ENCODE peak calls at places on chromosomes 3 and 15, in six cellular contexts. G is foreskin fibroblast, L is HepG2, I is IMR-90, F is astrocyte of the spinal cord, S is kidney. K is an unnamed sample.

GRCh38 chr3:149216195-149216869 is 5.3 kb downstream of the CP start:
- DNase-seq in I (no peak), G (no peak), S (no peak), F (no peak), L (peak), K (peak)

GRCh38 chr15:67033521-67033920 is 31.9 kb upstream of the SMAD3 start:
- DNase-seq in I (no peak), S (peak), L (no peak), F (no peak), G (no peak), K (no peak)

GRCh38 chr3:127038476-127038875 is 55.6 kb downstream of the PLXNA1 start:
- DNase-seq in F (no peak), S (peak), I (no peak), L (no peak), G (no peak), K (no peak)

GRCh38 chr3:139123377-139124095 is 78.8 kb upstream of the PRR23C start:
- DNase-seq in I (no peak), F (no peak), G (peak), L (no peak), S (no peak), K (no peak)

GRCh38 chr3:29285356-29286070 is 4.6 kb downstream of the RBMS3 start:
- DNase-seq in I (peak), F (no peak), G (no peak), S (no peak), L (no peak), K (peak)

GRCh38 chr3:47421741-47422649 is 41.2 kb downstream of the PTPN23 start:
- DNase-seq in G (peak), F (no peak), S (peak), L (no peak), I (no peak), K (no peak)

GRCh38 chr3:36494461-36495109 is 114.3 kb downstream of the STAC start:
- DNase-seq in F (peak), L (no peak), S (no peak), G (peak), I (peak), K (peak)

GRCh38 chr15:50758712-50759205 is 6.7 kb downstream of the SPPL2A start:
- DNase-seq in G (peak), L (no peak), I (peak), F (peak), S (no peak), K (no peak)

GRCh38 chr3:133988631-133989161 is 41.0 kb downstream of the SLCO2A1 start:
- DNase-seq in F (no peak), G (no peak), I (no peak), L (no peak), S (no peak), K (no peak)

GRCh38 chr3:187024561-187025226 is 94.4 kb downstream of the ST6GAL1 start:
- DNase-seq in S (no peak), G (no peak), I (no peak), F (no peak), L (no peak), K (no peak)

GRCh38 chr15:50003786-50004334 is 115.2 kb downstream of the ATP8B4 start:
- DNase-seq in S (peak), G (peak), F (peak), I (peak), L (peak), K (peak)

GRCh38 chr15:51678081-51678480 is 3.2 kb upstream of the SCG3 start:
- DNase-seq in G (no peak), S (no peak), F (no peak), I (no peak), L (no peak), K (no peak)

GRCh38 chr3:155286745-155287144 is 6.7 kb downstream of the STRIT1 start:
- DNase-seq in L (no peak), S (no peak), F (peak), I (peak), G (peak), K (no peak)

GRCh38 chr3:168998792-168999191 is 664.7 kb downstream of the MECOM start:
- DNase-seq in I (no peak), F (no peak), S (no peak), L (no peak), G (no peak), K (no peak)

GRCh38 chr3:50616003-50616769 is 765 bp upstream of the MAPKAPK3 start:
- DNase-seq in L (peak), F (peak), G (peak), I (peak), S (peak), K (peak)

GRCh38 chr3:87436781-87437543 is 160.6 kb upstream of the POU1F1 start:
- DNase-seq in L (no peak), I (no peak), G (peak), S (no peak), F (peak), K (peak)

GRCh38 chr3:146503459-146504202 is 34.3 kb upstream of the PLSCR2 start:
- DNase-seq in G (peak), F (peak), S (peak), I (peak), L (peak), K (peak)

GRCh38 chr15:75727851-75728715 is 15.4 kb upstream of the CSPG4 start:
- DNase-seq in L (peak), G (peak), S (peak), I (no peak), F (peak), K (peak)

GRCh38 chr15:70492240-70493177 is 270.8 kb downstream of the UACA start:
- DNase-seq in S (peak), I (peak), F (peak), G (peak), L (no peak), K (peak)

GRCh38 chr15:33098082-33099058 is 96.1 kb downstream of the FMN1 start:
- DNase-seq in I (peak), G (peak), F (peak), L (no peak), S (no peak), K (peak)

GRCh38 chr3:56197259-56197965 is 270.9 kb downstream of the ERC2 start:
- DNase-seq in I (no peak), L (no peak), F (no peak), S (no peak), G (no peak), K (peak)

GRCh38 chr3:177830411-177830849 is 633.1 kb upstream of the TBL1XR1 start:
- DNase-seq in L (no peak), S (no peak), I (peak), G (peak), F (peak), K (peak)

GRCh38 chr3:81909756-81910155 is 148.3 kb upstream of the GBE1 start:
- DNase-seq in G (no peak), I (no peak), F (peak), S (no peak), L (no peak), K (no peak)

GRCh38 chr3:51711352-51712019 is 4.6 kb downstream of the GRM2 start:
- DNase-seq in G (no peak), S (peak), L (no peak), I (no peak), F (no peak), K (no peak)

GRCh38 chr15:74624020-74624602 is 8.5 kb downstream of the CLK3 start:
- DNase-seq in I (no peak), S (no peak), F (no peak), L (no peak), G (no peak), K (no peak)

GRCh38 chr3:139016430-139017048 is 4.2 kb downstream of the PRR23B start:
- DNase-seq in F (no peak), G (no peak), I (no peak), L (peak), S (no peak), K (no peak)

GRCh38 chr3:123153821-123154323 is 47.9 kb upstream of the SEC22A start:
- DNase-seq in S (no peak), G (no peak), F (no peak), I (no peak), L (no peak), K (no peak)

DNA sequence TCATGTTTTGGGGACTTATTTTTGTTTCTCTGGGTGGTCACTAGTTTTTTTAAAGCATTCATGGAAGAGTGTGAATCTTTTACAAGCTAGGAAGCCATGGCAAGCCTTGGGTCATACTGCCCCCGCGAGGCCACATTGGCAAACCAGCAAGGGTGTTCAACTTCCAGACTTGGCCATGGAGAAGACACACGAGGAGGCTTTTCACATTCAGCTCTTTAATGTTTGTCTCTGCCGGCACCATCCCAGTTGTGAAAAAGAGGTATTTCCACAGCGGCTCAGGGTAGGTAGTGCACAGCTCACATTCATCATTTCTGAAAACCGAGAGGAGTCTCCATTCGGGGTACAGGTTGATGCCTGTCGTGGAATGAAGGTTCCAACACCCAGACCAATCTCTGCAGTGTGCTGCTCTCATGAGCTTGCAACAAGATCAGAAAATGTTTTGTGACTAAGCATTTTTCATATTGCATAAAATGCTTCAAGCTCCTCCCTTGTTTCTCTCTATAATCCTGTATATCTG is 7.7 kb downstream of the CCR5 start:
- DNase-seq in G (peak), I (peak), F (peak), L (peak), S (peak), K (peak)
- TF ChIP-seq CTCF in G (peak), I (peak), F (peak), L (peak), S (peak), K (peak)

GRCh38 chr15:85527907-85528306 is 147.5 kb downstream of the AKAP13 start:
- DNase-seq in S (no peak), L (no peak), F (peak), G (peak), I (peak), K (peak)
- H3K4me3 ChIP-seq in S (no peak), L (no peak), F (no peak), G (no peak), I (no peak), K (no peak)

DNA sequence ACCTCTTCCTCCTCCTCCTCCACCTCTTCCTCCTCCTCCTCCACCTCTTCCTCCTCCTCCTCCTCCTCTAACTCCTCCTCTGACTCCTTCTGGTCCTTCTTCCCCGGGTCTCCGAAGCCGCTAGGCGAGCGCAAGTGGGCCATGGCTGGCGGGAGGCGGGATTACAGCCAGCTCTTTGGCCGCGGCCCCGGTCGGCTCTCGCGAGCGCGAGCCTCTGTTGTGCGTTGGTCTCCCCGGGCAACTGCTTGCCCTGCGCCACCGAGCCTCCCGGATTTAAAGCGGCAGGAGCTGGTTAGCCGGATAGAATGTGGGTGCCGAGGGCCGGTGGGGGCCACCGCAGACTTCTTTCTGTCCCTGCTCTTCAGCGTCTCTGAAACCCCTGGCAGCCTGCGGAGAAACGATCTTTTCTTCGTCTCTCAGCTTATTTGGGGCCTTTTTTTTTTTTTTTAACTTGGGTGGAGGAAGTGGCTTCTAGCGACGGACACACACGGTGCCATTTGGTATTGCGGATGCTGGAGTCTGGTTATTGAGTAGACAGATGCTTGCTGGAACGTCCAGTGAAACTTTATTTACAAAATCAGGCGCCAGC is at the start of gene ERICH6:
- DNase-seq in S (peak), G (peak), L (peak), F (peak), I (peak), K (peak)
- TF ChIP-seq CTCF in S (no peak), G (no peak), L (peak), F (peak), I (peak), K (peak)

DNA sequence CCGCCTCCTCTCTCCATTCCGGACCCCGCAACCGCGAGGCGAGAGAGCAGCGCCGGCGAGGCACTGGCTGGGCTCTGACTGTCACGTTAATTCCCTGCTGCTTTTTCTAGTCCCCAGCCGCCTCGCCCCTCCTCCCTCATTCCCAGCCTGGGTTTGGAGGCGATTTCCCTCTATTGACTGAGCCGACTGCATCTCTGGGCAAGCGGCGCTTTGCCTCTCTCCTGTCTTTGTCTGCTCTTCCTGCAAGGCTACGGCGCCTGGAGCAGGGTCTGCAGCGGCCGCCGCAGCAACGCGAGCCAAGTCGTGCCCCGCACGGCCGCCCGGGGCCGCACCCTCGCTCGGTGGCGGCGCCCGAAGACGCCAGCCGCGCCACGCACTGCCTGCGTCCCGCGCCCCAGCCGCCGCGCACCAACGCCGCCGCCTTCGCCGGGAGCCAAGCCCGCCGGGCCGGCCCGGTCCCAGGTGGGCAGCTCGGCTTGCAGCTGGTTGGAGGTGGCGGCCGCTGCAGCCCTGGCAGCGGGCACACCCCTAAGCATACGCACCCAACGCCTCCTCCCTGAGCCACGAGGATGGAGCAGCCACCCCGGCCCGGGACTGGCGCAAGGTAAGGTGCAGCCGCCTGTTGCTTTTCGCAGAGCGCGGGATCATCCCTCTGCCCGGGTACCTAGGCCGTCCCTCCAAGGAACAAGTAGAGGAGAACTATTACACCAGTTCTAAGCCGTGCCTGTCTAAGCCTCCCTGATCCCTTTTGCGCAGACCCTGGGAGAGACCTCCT is at the start of gene LRRC3B:
- DNase-seq in F (no peak), I (no peak), G (no peak), L (no peak), S (peak), K (no peak)
- H3K4me3 ChIP-seq in F (no peak), I (no peak), G (no peak), L (no peak), S (no peak), K (no peak)

GRCh38 chr3:25556504-25556903 is 108.2 kb downstream of the TOP2B start:
- DNase-seq in L (no peak), I (no peak), F (no peak), G (no peak), S (no peak), K (peak)
- TF ChIP-seq CTCF in L (no peak), I (peak), F (no peak), G (no peak), S (no peak), K (no peak)

GRCh38 chr3:181265750-181266333 is 276.3 kb upstream of the DNAJC19 start:
- DNase-seq in L (no peak), I (no peak), F (peak), G (no peak), S (no peak), K (peak)
- H3K4me3 ChIP-seq in L (no peak), I (no peak), F (peak), G (no peak), S (no peak), K (peak)

DNA sequence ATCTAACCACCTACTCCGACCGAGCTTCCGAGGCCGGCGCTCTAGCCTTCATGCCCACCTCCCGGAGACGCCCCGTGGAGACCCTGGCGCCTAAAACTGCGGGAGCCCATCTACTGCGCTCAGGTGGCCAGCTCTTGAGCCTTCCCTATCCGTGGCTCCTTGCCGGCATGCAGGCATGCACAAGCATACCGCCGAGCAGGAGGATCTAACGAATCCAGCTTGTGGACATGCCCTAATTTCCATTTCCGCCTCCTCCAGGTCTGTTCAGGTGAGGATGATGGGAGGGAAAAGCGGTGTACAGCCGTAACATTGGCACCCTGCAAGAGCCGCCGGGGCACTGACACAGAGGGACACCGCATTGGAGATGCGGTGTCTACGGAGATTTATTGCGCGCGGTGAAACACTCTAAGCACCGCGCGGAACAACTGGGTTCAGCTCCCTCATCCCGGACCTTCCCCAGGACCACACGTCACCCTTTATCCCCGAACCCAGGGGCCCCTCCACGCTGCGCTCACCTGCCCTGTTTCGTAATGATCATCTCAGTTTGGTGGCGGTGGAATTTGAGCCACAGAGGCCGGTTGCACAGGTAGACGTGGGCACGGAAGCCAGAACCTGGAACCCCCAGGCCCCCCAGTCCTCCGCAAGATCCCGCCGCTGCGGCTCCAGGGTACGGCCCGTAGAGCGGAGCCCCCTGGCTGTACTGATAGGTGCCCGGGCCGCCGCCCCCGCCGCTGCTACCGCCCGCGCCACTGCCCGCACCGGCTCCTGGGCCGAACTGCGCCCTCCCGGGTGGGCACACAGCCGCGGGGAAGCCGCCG is 1.0 kb downstream of the EOMES start:
- DNase-seq in G (no peak), S (peak), F (no peak), I (no peak), L (no peak), K (no peak)
- TF ChIP-seq CTCF in G (no peak), S (no peak), F (no peak), I (no peak), L (no peak), K (peak)

DNA sequence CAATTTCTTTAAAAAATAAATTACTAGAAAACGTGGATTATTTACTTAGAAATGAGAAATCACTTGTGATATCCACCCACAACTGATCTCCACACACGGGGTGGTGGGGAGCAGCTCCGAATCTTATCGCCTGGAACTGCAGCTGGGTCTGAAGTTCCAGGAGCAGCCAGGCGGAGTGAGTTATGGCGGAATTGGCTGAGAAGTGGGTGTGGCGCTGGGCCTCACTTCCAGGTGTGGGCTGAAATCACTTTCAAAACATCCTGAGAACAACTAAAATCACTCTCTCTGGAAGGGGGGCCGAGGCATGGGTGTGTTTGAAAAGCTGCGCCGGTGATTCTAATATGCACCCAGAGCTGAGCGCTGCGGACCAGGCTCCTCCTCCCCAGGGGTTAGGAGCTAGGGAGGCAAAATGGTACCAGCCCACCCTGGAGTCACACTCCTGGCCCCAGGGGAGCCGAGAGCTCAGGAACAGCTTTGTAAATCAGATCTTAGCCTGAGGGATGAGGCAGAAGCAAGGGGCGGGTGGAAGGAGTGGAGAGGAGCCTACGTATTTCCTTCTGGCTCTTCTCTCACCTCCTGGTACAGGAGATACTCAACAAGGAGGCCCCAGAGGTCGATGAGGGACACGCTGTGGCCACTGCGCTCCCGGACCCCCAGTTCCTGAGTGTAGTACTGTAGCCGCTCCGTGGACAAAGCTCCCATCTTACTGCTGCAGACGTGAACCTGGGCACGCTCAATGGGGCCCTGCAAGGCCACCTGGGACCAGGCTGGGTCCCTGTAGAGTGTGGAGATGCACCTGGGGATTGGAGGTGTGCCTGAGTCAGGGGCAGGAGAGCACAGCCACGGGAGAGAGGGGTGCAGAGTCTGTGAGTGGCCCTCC is 9.6 kb downstream of the PLA2G4F start:
- DNase-seq in L (no peak), I (no peak), G (no peak), S (no peak), F (no peak), K (no peak)
- H3K4me3 ChIP-seq in L (no peak), I (no peak), G (no peak), S (no peak), F (no peak), K (no peak)

GRCh38 chr3:141782386-141782932 is 19.3 kb downstream of the GRK7 start:
- DNase-seq in F (peak), G (no peak), I (no peak), L (no peak), S (no peak), K (peak)
- TF ChIP-seq CTCF in F (peak), G (no peak), I (no peak), L (peak), S (peak), K (peak)

K was measured in fibroblast of the aortic adventitia.